ENCODE peak calls at places on chromosomes 4 and X, in five cellular contexts. R is H1, L is A549, Y is neural progenitor cell, J is IMR-90. U is an unnamed sample.

GRCh38 chrX:136814847-136815634 is 34.3 kb upstream of the ARHGEF6 start:
- DNase-seq in Y (no peak), J (no peak), L (no peak), R (no peak), U (no peak)

GRCh38 chr4:144695721-144696120 is 49.8 kb downstream of the HHIP start:
- DNase-seq in J (no peak), R (no peak), Y (no peak), L (no peak), U (no peak)

GRCh38 chrX:123731987-123732678 is 719 bp downstream of the THOC2 start:
- DNase-seq in L (peak; percentile 21), J (peak; percentile 10), R (no peak), Y (peak; percentile 23), U (peak; percentile 41)

GRCh38 chr4:23085249-23085568 is 392.5 kb downstream of the GBA3 start:
- DNase-seq in J (no peak), R (no peak), Y (no peak), L (no peak), U (no peak)

GRCh38 chr4:109406337-109406931 is 27.2 kb upstream of the SEC24B start:
- DNase-seq in R (no peak), J (peak; percentile 71), Y (peak; percentile 72), L (peak; percentile 57), U (peak; percentile 70)

GRCh38 chrX:44480591-44480990 is 62.1 kb downstream of the FUNDC1 start:
- DNase-seq in L (no peak), J (no peak), R (no peak), Y (no peak), U (no peak)

GRCh38 chr4:30429813-30430466 is 290.2 kb upstream of the PCDH7 start:
- DNase-seq in L (no peak), J (peak; percentile 87), R (no peak), Y (no peak), U (peak; percentile 9)

GRCh38 chrX:48831909-48832291 is 3.5 kb downstream of the PCSK1N start:
- DNase-seq in L (no peak), Y (peak; percentile 64), R (no peak), J (no peak), U (no peak)

GRCh38 chr4:41477200-41477910 is 60.6 kb upstream of the LIMCH1 start:
- DNase-seq in Y (peak; percentile 28), L (no peak), J (no peak), R (no peak), U (no peak)

GRCh38 chr4:103046416-103047290 is 27.1 kb upstream of the SLC9B1 start:
- DNase-seq in L (peak; percentile 50), Y (peak; percentile 71), R (no peak), J (peak; percentile 46), U (peak; percentile 62)

GRCh38 chr4:15352508-15352907 is 75.3 kb upstream of the C1QTNF7 start:
- DNase-seq in R (no peak), L (no peak), Y (no peak), J (peak; percentile 38), U (no peak)

GRCh38 chr4:149823770-149824221 is 8.2 kb upstream of the IQCM start:
- DNase-seq in R (no peak), J (peak; percentile 74), Y (no peak), L (peak; percentile 25), U (no peak)

GRCh38 chrX:118824173-118824782 is 654 bp downstream of the ZCCHC12 start:
- DNase-seq in J (no peak), R (no peak), L (no peak), Y (peak; percentile 39), U (no peak)

GRCh38 chrX:118562574-118563164 is 67.1 kb downstream of the DOCK11 start:
- DNase-seq in Y (no peak), R (no peak), J (no peak), L (no peak), U (no peak)

GRCh38 chr4:24330198-24330972 is 254.0 kb downstream of the DHX15 start:
- DNase-seq in J (no peak), Y (no peak), R (no peak), L (no peak), U (no peak)

GRCh38 chr4:1803523-1804423 is 10.7 kb downstream of the FGFR3 start:
- DNase-seq in J (no peak), R (no peak), Y (no peak), L (no peak), U (no peak)
- H3K4me2 ChIP-seq in J (no peak overlapping the region), R (no peak overlapping the region), Y (no peak overlapping the region), L (no peak overlapping the region), U (no peak overlapping the region)

DNA sequence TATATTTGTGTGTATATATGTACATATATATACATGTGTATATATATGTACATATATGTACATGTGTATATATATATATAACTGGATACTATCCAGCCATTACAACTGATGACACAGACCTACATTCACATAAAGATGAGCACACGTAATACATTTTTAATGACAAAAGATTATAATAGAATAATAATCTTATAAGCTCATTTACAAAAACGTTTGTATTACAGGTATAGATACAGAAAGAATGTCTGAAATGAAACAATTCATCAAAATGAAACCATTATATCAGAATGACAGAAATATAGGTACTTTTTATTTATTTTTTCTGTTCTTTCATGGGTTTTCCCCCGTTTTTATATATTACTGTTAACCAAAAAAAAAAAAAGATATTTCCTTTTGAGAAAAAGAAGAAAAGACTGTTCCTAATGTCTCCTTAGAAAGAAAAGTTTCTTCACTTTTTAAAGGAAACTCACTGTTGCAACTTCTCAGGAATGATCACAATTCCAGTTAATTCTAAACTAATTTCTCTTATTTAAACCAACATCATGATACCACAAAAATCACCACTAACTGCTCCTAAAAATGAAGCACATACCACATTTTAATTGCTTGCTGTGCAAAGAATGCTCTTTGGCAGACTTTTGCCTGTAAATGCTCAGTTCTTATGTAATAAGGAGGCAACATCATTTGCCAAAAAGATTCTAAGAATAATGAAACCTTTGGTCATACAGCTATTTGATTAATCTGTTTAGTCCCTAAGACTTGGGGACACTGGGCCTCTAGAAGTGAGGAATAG is 18.9 kb downstream of the LEF1 start:
- DNase-seq in Y (no peak), J (no peak), L (no peak), R (no peak), U (no peak)
- TF ChIP-seq CTCF in Y (no peak), J (no peak), L (no peak), R (no peak), U (no peak)

GRCh38 chr4:121155893-121156292 is 8.2 kb downstream of the TNIP3 start:
- DNase-seq in L (peak; percentile 74), R (no peak), Y (no peak), J (peak; percentile 94), U (no peak)
- H3K4me2 ChIP-seq in L (peak overlapping the region; percentile 93), R (no peak overlapping the region), Y (no peak overlapping the region), J (peak overlapping the region; percentile 68), U (peak overlapping the region; percentile 82)

DNA sequence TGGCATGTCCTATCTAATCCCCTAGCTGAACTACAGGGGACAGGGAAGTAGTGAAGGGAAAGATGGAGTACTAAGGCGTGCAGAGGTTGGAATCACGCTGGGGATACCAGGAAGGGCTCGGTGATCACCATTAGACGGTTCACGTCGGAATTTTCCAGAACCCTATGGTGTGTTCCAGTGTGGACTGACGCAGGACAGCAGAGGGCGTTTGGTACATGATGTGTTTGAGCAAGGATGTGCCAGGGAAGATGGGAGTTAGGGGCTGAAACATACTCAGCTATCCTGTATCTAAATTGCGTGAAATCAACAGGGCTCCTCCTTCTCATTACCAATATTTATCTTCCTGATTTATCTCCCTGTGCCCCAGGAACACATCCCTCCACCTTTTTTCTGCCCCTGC is 33.7 kb downstream of the PRPS2 start:
- DNase-seq in R (no peak), J (no peak), Y (no peak), L (peak; percentile 14), U (no peak)
- TF ChIP-seq CTCF in R (peak; percentile 24), J (no peak), Y (no peak), L (no peak), U (no peak)

GRCh38 chr4:173192375-173193162 is 24.0 kb downstream of the GALNT7 start:
- DNase-seq in L (peak; percentile 30), Y (no peak), J (no peak), R (no peak), U (no peak)
- H3K4me2 ChIP-seq in L (peak overlapping the region; percentile 83), Y (no peak overlapping the region), J (no peak overlapping the region), R (no peak overlapping the region), U (no peak overlapping the region)

U was measured in hepatocyte.